ENCODE peak calls at places on chromosomes 5 and 9, in five cellular contexts. L is H1, B is HCT116, W is SK-N-SH, X is HepG2. J is an unnamed sample.

GRCh38 chr5:56112526-56113121 is 117.9 kb upstream of the IL6ST start:
- DNase-seq in L (no peak), B (no peak), W (no peak), X (no peak), J (no peak)

GRCh38 chr5:368162-369084 is 46.9 kb downstream of the AHRR start:
- DNase-seq in L (peak), B (no peak), W (no peak), X (no peak), J (peak)

GRCh38 chr9:134442486-134443168 is 116.4 kb downstream of the RXRA start:
- DNase-seq in L (no peak), B (no peak), W (peak), X (no peak), J (no peak)

GRCh38 chr9:18626046-18626698 is 152.2 kb downstream of the ADAMTSL1 start:
- DNase-seq in L (no peak), B (no peak), W (no peak), X (no peak), J (no peak)

GRCh38 chr9:87667164-87667738 is 58.7 kb upstream of the CTSL start:
- DNase-seq in L (peak), B (peak), W (peak), X (peak), J (no peak)

GRCh38 chr9:36823466-36823865 is 210.6 kb downstream of the PAX5 start:
- DNase-seq in L (no peak), B (no peak), W (no peak), X (no peak), J (no peak)

GRCh38 chr9:65458992-65459391 is 174.0 kb upstream of the FOXD4L5 start:
- DNase-seq in L (no peak), B (no peak), W (no peak), X (no peak), J (no peak)

GRCh38 chr9:121360975-121361374 is 9.1 kb downstream of the STOM start:
- DNase-seq in L (no peak), B (no peak), W (no peak), X (no peak), J (no peak)

GRCh38 chr5:93092349-93093105 is 488.5 kb downstream of the NR2F1-AS1 start:
- DNase-seq in L (no peak), B (no peak), W (no peak), X (no peak), J (no peak)

GRCh38 chr9:136615631-136616306 is 46.9 kb upstream of the EGFL7 start:
- DNase-seq in L (no peak), B (no peak), W (no peak), X (no peak), J (no peak)

GRCh38 chr9:129402341-129402739 is 218.6 kb downstream of the C9orf50 start:
- DNase-seq in L (peak), B (no peak), W (peak), X (no peak), J (no peak)

GRCh38 chr5:138659561-138659960 is 84.4 kb upstream of the HSPA9 start:
- DNase-seq in L (no peak), B (no peak), W (no peak), X (no peak), J (no peak)

GRCh38 chr9:68851657-68852056 is 146.6 kb downstream of the PIP5K1B start:
- DNase-seq in L (no peak), B (no peak), W (no peak), X (no peak), J (no peak)

GRCh38 chr5:162067651-162068411 is at the start of gene GABRG2:
- DNase-seq in L (peak), B (no peak), W (no peak), X (no peak), J (no peak)

GRCh38 chr9:15147471-15147870 is 159.5 kb downstream of the TTC39B start:
- DNase-seq in L (no peak), B (no peak), W (no peak), X (no peak), J (no peak)

GRCh38 chr9:121840838-121841760 is 189.7 kb downstream of the DAB2IP start:
- DNase-seq in L (peak), B (no peak), W (no peak), X (no peak), J (no peak)

GRCh38 chr5:180069589-180070247 is 1.8 kb downstream of the RNF130 start:
- DNase-seq in L (no peak), B (no peak), W (no peak), X (peak), J (no peak)

GRCh38 chr9:81497096-81497495 is 192.3 kb downstream of the TLE1 start:
- DNase-seq in L (no peak), B (no peak), W (no peak), X (no peak), J (no peak)

GRCh38 chr9:123753669-123754307 is 176.1 kb downstream of the DENND1A start:
- DNase-seq in L (no peak), B (no peak), W (no peak), X (no peak), J (no peak)

GRCh38 chr5:159890141-159890540 is 26.1 kb upstream of the ADRA1B start:
- DNase-seq in L (no peak), B (no peak), W (no peak), X (no peak), J (no peak)

GRCh38 chr9:128621730-128622455 is 34.8 kb downstream of the DYNC2I2 start:
- DNase-seq in L (no peak), B (no peak), W (peak), X (no peak), J (no peak)

GRCh38 chr5:134490925-134491271 is 34.6 kb upstream of the JADE2 start:
- DNase-seq in L (no peak), B (no peak), W (no peak), X (no peak), J (no peak)

GRCh38 chr5:168073311-168073710 is 218.1 kb upstream of the WWC1 start:
- DNase-seq in L (no peak), B (no peak), W (no peak), X (no peak), J (no peak)

GRCh38 chr5:124612023-124612422 is 134.4 kb downstream of the ZNF608 start:
- DNase-seq in L (no peak), B (no peak), W (no peak), X (no peak), J (no peak)

GRCh38 chr5:80164799-80165198 is 91.0 kb downstream of the SERINC5 start:
- DNase-seq in L (no peak), B (no peak), W (no peak), X (no peak), J (no peak)

GRCh38 chr5:103498800-103499199 is 63.8 kb downstream of the NUDT12 start:
- DNase-seq in L (no peak), B (no peak), W (no peak), X (no peak), J (no peak)

GRCh38 chr9:68546596-68547390 is 6.1 kb upstream of the TMEM252 start:
- DNase-seq in L (no peak), B (no peak), W (no peak), X (peak), J (peak)

GRCh38 chr5:29902859-29903258 is 1290.6 kb upstream of the CDH6 start:
- DNase-seq in L (no peak), B (no peak), W (no peak), X (no peak), J (no peak)

GRCh38 chr5:138282918-138283742 is 8.7 kb upstream of the GFRA3 start:
- DNase-seq in L (no peak), B (peak), W (peak), X (peak), J (no peak)

GRCh38 chr5:135705230-135705631 is 126.4 kb upstream of the CXCL14 start:
- DNase-seq in L (no peak), B (no peak), W (no peak), X (no peak), J (no peak)

GRCh38 chr5:179405054-179405416 is 59.8 kb upstream of the ADAMTS2 start:
- DNase-seq in L (peak), B (no peak), W (no peak), X (no peak), J (no peak)

GRCh38 chr9:487429-487828 is 272.8 kb downstream of the DOCK8 start:
- DNase-seq in L (no peak), B (no peak), W (no peak), X (no peak), J (no peak)

GRCh38 chr5:33850100-33850594 is 41.6 kb downstream of the ADAMTS12 start:
- DNase-seq in L (no peak), B (no peak), W (no peak), X (peak), J (peak)

GRCh38 chr5:149474198-149474597 is 77.0 kb downstream of the CSNK1A1 start:
- DNase-seq in L (no peak), B (no peak), W (no peak), X (no peak), J (no peak)

GRCh38 chr5:116078199-116078598 is 6.6 kb upstream of the COMMD10 start:
- DNase-seq in L (no peak), B (no peak), W (no peak), X (no peak), J (no peak)

GRCh38 chr5:116076496-116076895 is 8.3 kb upstream of the COMMD10 start:
- DNase-seq in L (no peak), B (no peak), W (no peak), X (no peak), J (peak)

GRCh38 chr5:116071211-116071610 is 13.6 kb upstream of the COMMD10 start:
- DNase-seq in L (no peak), B (no peak), W (no peak), X (no peak), J (no peak)

GRCh38 chr5:116075117-116075910 is 9.5 kb upstream of the COMMD10 start:
- DNase-seq in L (no peak), B (no peak), W (no peak), X (no peak), J (no peak)
- TF ChIP-seq MAX in L (no peak), B (no peak), W (no peak), X (no peak), J (no peak)

GRCh38 chr5:68093455-68094159 is 121.9 kb upstream of the PIK3R1 start:
- DNase-seq in L (no peak), B (no peak), W (no peak), X (no peak), J (no peak)
- TF ChIP-seq POLR2AphosphoS5 in L (no peak), B (no peak), W (no peak), X (no peak), J (no peak)

GRCh38 chr9:93037476-93037971 is 21.0 kb upstream of the SUSD3 start:
- DNase-seq in L (no peak), B (no peak), W (no peak), X (no peak), J (no peak)
- TF ChIP-seq MAX in L (no peak), B (no peak), W (no peak), X (no peak), J (no peak)

DNA sequence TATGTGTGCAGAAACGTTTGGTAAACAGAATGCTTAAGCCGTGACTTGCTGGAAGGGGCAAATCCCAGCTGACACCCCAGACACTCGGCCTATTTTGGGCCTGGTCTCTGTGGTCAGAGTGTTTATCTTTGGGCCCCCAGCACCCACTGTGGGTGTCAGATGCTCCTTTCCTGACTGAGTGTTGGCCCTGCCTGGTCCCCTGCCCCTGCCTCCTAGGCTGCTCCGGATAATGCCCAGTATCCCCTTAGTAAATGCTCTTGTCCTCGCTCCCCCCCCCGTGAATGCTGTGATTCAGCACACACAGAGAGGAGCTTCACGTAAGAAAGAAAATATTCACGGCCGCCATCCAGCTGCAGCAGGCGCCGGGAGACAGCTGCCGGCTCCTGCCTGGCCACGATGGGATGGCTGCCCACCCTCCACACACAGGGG is 11.3 kb upstream of the ANGPTL2 start:
- DNase-seq in L (no peak), B (no peak), W (no peak), X (no peak), J (no peak)
- TF ChIP-seq POLR2AphosphoS5 in L (no peak), B (no peak), W (no peak), X (no peak), J (no peak)

GRCh38 chr9:35700031-35700430 is 10.3 kb upstream of the TPM2 start:
- DNase-seq in L (no peak), B (no peak), W (no peak), X (no peak), J (no peak)

GRCh38 chr9:35698231-35698630 is 8.5 kb upstream of the TPM2 start:
- DNase-seq in L (no peak), B (no peak), W (no peak), X (no peak), J (no peak)

GRCh38 chr9:35697486-35697885 is 7.8 kb upstream of the TPM2 start:
- DNase-seq in L (no peak), B (no peak), W (no peak), X (no peak), J (no peak)

GRCh38 chr9:35695801-35696420 is 6.2 kb upstream of the TPM2 start:
- DNase-seq in L (no peak), B (no peak), W (no peak), X (no peak), J (no peak)

DNA sequence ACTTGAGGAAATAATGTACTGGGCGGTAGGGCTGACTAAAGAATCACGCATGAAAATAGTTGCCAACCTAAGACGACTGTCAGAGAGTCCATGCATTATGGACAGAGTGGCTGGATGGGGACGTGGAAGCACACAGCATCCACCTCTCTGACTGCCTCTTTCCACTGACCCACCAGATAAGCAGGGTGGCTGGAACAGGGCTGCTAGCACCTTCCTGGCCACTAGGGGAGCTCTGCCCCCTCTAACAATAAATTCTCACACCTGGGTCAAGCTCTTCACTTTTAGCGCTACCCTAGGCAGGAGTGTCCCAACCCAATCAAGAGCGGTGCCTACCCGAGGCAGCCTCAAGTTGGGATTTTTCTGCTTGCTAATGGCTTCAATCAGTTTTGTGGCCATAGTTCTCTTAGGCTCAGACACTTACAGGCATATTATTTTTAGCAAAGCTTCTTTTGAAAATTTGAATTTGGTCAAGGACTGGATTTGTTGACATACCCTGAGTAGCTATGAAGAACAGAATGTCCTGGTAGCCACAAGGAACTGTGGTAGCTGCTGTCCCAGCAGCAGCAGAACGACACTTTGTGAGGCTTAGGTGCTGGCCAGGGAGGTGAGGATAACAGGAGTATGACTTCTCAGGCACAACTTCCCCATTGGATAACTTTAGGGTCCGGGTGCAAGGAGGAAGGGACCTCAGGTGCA is 6.9 kb upstream of the TPM2 start:
- DNase-seq in L (peak), B (peak), W (peak), X (peak), J (no peak)
- TF ChIP-seq MAX in L (no peak), B (no peak), W (no peak), X (no peak), J (no peak)

J was measured in GM12878.